ENCODE peak calls at places on chromosomes 5 and 9, in six cellular contexts. A is Peyer's patch; N is GOT3; O is stimulated activated CD4-positive, alpha-beta T cell treated with anti-CD3 and anti-CD28 coated beads, Interleukin-2, amount 100 ng/mL, for 48 hours; J is T1000; Z is CD8-positive, alpha-beta T cell. G is an unnamed sample.

GRCh38 chr9:4574657-4575243 is 84.5 kb downstream of the SLC1A1 start:
- DNase-seq in A (no peak), N (no peak), O (no peak), J (no peak), Z (no peak), G (no peak)

GRCh38 chr9:34190996-34191892 is 12.4 kb downstream of the UBAP1 start:
- DNase-seq in A (no peak), N (no peak), O (no peak), J (no peak), Z (no peak), G (no peak)

GRCh38 chr9:81759680-81760215 is 70.4 kb upstream of the TLE1 start:
- DNase-seq in A (no peak), N (no peak), O (no peak), J (peak), Z (no peak), G (peak)

GRCh38 chr9:91348191-91348790 is 13.4 kb downstream of the AUH start:
- DNase-seq in A (no peak), N (no peak), O (no peak), J (no peak), Z (no peak), G (no peak)

GRCh38 chr5:58459276-58459859 is 518 bp downstream of the PLK2 start:
- DNase-seq in A (no peak), N (peak), O (no peak), J (peak), Z (peak), G (no peak)

GRCh38 chr9:135120249-135120648 is 32.8 kb downstream of the OLFM1 start:
- DNase-seq in A (no peak), N (no peak), O (no peak), J (no peak), Z (no peak), G (no peak)

GRCh38 chr5:1545126-1545797 is 21.5 kb upstream of the LPCAT1 start:
- DNase-seq in A (peak), N (no peak), O (no peak), J (no peak), Z (no peak), G (no peak)

GRCh38 chr5:150400327-150401075 is 12.2 kb downstream of the CD74 start:
- DNase-seq in A (no peak), N (no peak), O (no peak), J (no peak), Z (no peak), G (no peak)

GRCh38 chr9:125119643-125120286 is 23.6 kb downstream of the SCAI start:
- DNase-seq in A (no peak), N (no peak), O (no peak), J (no peak), Z (no peak), G (no peak)

GRCh38 chr9:94108584-94108983 is 24.3 kb downstream of the PTPDC1 start:
- DNase-seq in A (no peak), N (no peak), O (no peak), J (no peak), Z (no peak), G (no peak)

G was measured in H54.